ENCODE peak calls at places on chromosomes 13 and 19, in ten cellular contexts. I is IMR-90, F is choroid plexus epithelial cell, T is dorsolateral prefrontal cortex, C is upper lobe of right lung, W is breast epithelium, R is fibroblast of pulmonary artery, U is upper lobe of left lung, N is Peyer's patch, J is fibroblast of lung. Z is an unnamed sample.
A peak's percentile ranks its signal among the peaks of the same experiment; 100 is the strongest.

GRCh38 chr19:35170359-35171061 is 16.0 kb downstream of the FXYD5 start:
- DNase-seq in I (no peak), F (no peak), T (no peak), C (peak; percentile 57), W (no peak), R (peak; percentile 28), U (no peak), N (no peak), J (no peak), Z (no peak)

GRCh38 chr19:18967358-18968146 is 26.5 kb upstream of the HOMER3 start:
- DNase-seq in I (peak; percentile 32), F (peak; percentile 79), T (no peak), C (peak; percentile 71), W (peak; percentile 88), R (peak; percentile 85), U (no peak), N (no peak), J (peak; percentile 13), Z (peak; percentile 90)

GRCh38 chr19:51372649-51373504 is at the start of gene NKG7:
- DNase-seq in I (no peak), F (no peak), T (no peak), C (no peak), W (no peak), R (no peak), U (no peak), N (no peak), J (no peak), Z (no peak)

GRCh38 chr19:21317821-21318220 is 11.4 kb downstream of the ZNF708 start:
- DNase-seq in I (no peak), F (no peak), T (no peak), C (no peak), W (no peak), R (no peak), U (no peak), N (no peak), J (no peak), Z (no peak)

GRCh38 chr19:35195822-35196221 is 32.7 kb downstream of the FAM187B start:
- DNase-seq in I (no peak), F (no peak), T (no peak), C (no peak), W (no peak), R (no peak), U (no peak), N (no peak), J (no peak), Z (no peak)

GRCh38 chr19:51688665-51689571 is 4.2 kb upstream of the SPACA6 start:
- DNase-seq in I (peak; percentile 95), F (peak; percentile 98), T (peak; percentile 89), C (peak; percentile 93), W (peak; percentile 85), R (peak; percentile 97), U (peak; percentile 91), N (peak; percentile 72), J (peak; percentile 96), Z (peak; percentile 95)

GRCh38 chr13:46721054-46721453 is 75.9 kb downstream of the ESD start:
- DNase-seq in I (peak; percentile 53), F (peak; percentile 73), T (peak; percentile 47), C (no peak), W (no peak), R (peak; percentile 68), U (no peak), N (no peak), J (peak; percentile 63), Z (peak; percentile 47)

GRCh38 chr13:55566334-55566733 is 1574.4 kb upstream of the PRR20A start:
- DNase-seq in I (no peak), F (no peak), T (no peak), C (no peak), W (no peak), R (no peak), U (no peak), N (no peak), J (no peak), Z (no peak)

GRCh38 chr13:51781246-51782022 is 22.5 kb downstream of the DHRS12 start:
- DNase-seq in I (peak; percentile 24), F (peak; percentile 57), T (no peak), C (no peak), W (no peak), R (peak; percentile 36), U (no peak), N (no peak), J (no peak), Z (peak; percentile 78)

GRCh38 chr19:17220207-17220758 is 5.1 kb downstream of the USE1 start:
- DNase-seq in I (peak; percentile 71), F (peak; percentile 87), T (no peak), C (no peak), W (no peak), R (peak; percentile 83), U (no peak), N (peak; percentile 60), J (peak; percentile 84), Z (peak; percentile 73)

GRCh38 chr13:112055417-112056206 is 11.3 kb upstream of the SOX1 start:
- DNase-seq in I (no peak), F (no peak), T (no peak), C (no peak), W (no peak), R (no peak), U (peak; percentile 63), N (no peak), J (no peak), Z (no peak)

GRCh38 chr13:110017379-110017778 is 231.0 kb upstream of the IRS2 start:
- DNase-seq in I (peak; percentile 95), F (peak; percentile 84), T (no peak), C (no peak), W (peak; percentile 70), R (peak; percentile 92), U (peak; percentile 34), N (no peak), J (peak; percentile 83), Z (peak; percentile 91)

GRCh38 chr19:35712529-35712909 is 5.3 kb upstream of the KMT2B start:
- DNase-seq in I (no peak), F (no peak), T (no peak), C (no peak), W (no peak), R (no peak), U (no peak), N (no peak), J (no peak), Z (no peak)

GRCh38 chr13:62931901-62932883 is 1516.5 kb upstream of the PCDH20 start:
- DNase-seq in I (peak; percentile 68), F (peak; percentile 64), T (no peak), C (no peak), W (no peak), R (peak; percentile 13), U (no peak), N (no peak), J (peak; percentile 52), Z (no peak)

GRCh38 chr13:42164557-42165125 is 107.3 kb upstream of the AKAP11 start:
- DNase-seq in I (no peak), F (no peak), T (no peak), C (no peak), W (no peak), R (no peak), U (no peak), N (no peak), J (no peak), Z (no peak)

GRCh38 chr13:70107125-70107497 is 515 bp upstream of the ATXN8OS start:
- DNase-seq in I (no peak), F (no peak), T (no peak), C (no peak), W (no peak), R (no peak), U (no peak), N (no peak), J (no peak), Z (no peak)
- H3K4me3 ChIP-seq in I (no peak overlapping the region), F (no peak overlapping the region), T (peak overlapping the region; percentile 29), C (no peak overlapping the region), W (no peak overlapping the region), R (no peak overlapping the region), U (no peak overlapping the region), N (no peak overlapping the region), J (no peak overlapping the region), Z (no peak overlapping the region)

GRCh38 chr13:40432018-40432978 is 234.1 kb downstream of the FOXO1 start:
- DNase-seq in I (no peak), F (no peak), T (no peak), C (no peak), W (no peak), R (no peak), U (no peak), N (no peak), J (no peak), Z (no peak)

GRCh38 chr13:40434516-40435397 is 231.7 kb downstream of the FOXO1 start:
- DNase-seq in I (no peak), F (no peak), T (no peak), C (no peak), W (no peak), R (no peak), U (no peak), N (no peak), J (no peak), Z (no peak)

GRCh38 chr13:40430234-40430633 is 236.2 kb downstream of the FOXO1 start:
- DNase-seq in I (no peak), F (no peak), T (no peak), C (no peak), W (no peak), R (no peak), U (no peak), N (no peak), J (no peak), Z (no peak)

GRCh38 chr13:40438022-40438692 is 228.3 kb downstream of the FOXO1 start:
- DNase-seq in I (no peak), F (no peak), T (no peak), C (no peak), W (no peak), R (no peak), U (no peak), N (no peak), J (no peak), Z (no peak)

GRCh38 chr13:40433577-40433976 is 232.9 kb downstream of the FOXO1 start:
- DNase-seq in I (no peak), F (no peak), T (no peak), C (no peak), W (no peak), R (no peak), U (no peak), N (no peak), J (no peak), Z (no peak)
- H3K4me3 ChIP-seq in I (no peak overlapping the region), F (no peak overlapping the region), T (no peak overlapping the region), C (no peak overlapping the region), W (no peak overlapping the region), R (no peak overlapping the region), U (no peak overlapping the region), N (no peak overlapping the region), J (no peak overlapping the region), Z (no peak overlapping the region)

GRCh38 chr19:58227964-58228583 is 640 bp upstream of the ZNF544 start:
- DNase-seq in I (no peak), F (peak; percentile 26), T (no peak), C (no peak), W (no peak), R (no peak), U (no peak), N (no peak), J (no peak), Z (no peak)
- H3K4me3 ChIP-seq in I (peak overlapping the region; percentile 73), F (peak overlapping the region; percentile 94), T (peak overlapping the region; percentile 91), C (peak overlapping the region; percentile 96), W (peak overlapping the region; percentile 73), R (peak overlapping the region; percentile 86), U (peak overlapping the region; percentile 85), N (peak overlapping the region; percentile 97), J (peak overlapping the region; percentile 75), Z (peak overlapping the region; percentile 78)

DNA sequence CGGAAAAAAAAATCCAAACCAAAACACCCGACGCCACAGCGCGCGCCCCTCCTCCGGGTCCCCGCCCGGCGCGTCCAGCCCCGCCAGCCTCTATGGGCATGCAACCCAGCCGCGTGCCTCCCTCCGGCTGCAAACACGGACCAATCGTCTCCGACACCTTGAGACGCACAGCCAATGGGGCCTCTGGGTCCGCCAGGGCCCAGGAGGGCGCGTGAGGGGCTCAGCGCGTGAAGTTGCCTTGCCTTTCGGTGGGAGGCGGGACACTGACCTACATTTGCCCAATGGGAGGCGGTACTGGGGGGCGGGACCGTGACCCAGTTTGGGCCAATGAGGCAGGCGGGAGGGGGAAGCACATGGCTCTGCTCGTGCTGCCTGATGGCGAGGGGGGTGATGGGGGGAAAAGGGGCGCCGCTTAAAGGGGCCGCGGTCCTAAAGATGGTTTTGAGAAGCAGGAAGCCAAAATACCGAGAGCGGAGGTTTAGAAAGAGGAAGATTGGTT is 319 bp upstream of the DBP start:
- DNase-seq in I (peak; percentile 99), F (peak; percentile 100), T (peak; percentile 99), C (peak; percentile 100), W (peak; percentile 100), R (peak; percentile 100), U (peak; percentile 98), N (peak; percentile 99), J (peak; percentile 99), Z (peak; percentile 99)
- H3K4me3 ChIP-seq in I (peak overlapping the region; percentile 62), F (peak overlapping the region; percentile 61), T (peak overlapping the region; percentile 76), C (peak overlapping the region; percentile 80), W (peak overlapping the region; percentile 77), R (peak overlapping the region; percentile 60), U (peak overlapping the region; percentile 78), N (peak overlapping the region; percentile 91), J (peak overlapping the region; percentile 81), Z (peak overlapping the region; percentile 83)

Z was measured in epithelial cell of esophagus.